ENCODE peak calls at places on chromosomes 7 and 10, in seven cellular contexts. G is small intestine; S is NCI-H2081; L is GM23248; Q is effector CD4-positive, alpha-beta T cell; K is fibroblast of the conjunctiva; Z is neural crest cell. I is an unnamed sample.

GRCh38 chr7:44383566-44383965 is 58.2 kb upstream of the CAMK2B start:
- DNase-seq in L (peak), K (peak), Z (no peak), G (no peak), S (no peak), Q (no peak), I (no peak)

GRCh38 chr7:114539575-114539974 is 125.0 kb downstream of the FOXP2 start:
- DNase-seq in Q (no peak), L (peak), S (peak), K (peak), Z (no peak), G (peak), I (no peak)

GRCh38 chr10:113139695-113140094 is 189.6 kb downstream of the TCF7L2 start:
- DNase-seq in Q (no peak), K (peak), G (no peak), L (peak), Z (no peak), S (no peak), I (no peak)

GRCh38 chr7:6653101-6653995 is 16.2 kb downstream of the ZNF316 start:
- DNase-seq in S (no peak), K (no peak), L (no peak), Z (no peak), G (no peak), Q (no peak), I (no peak)

GRCh38 chr10:84352251-84352842 is 24.0 kb downstream of the CCSER2 start:
- DNase-seq in L (peak), S (peak), K (no peak), G (peak), Q (peak), Z (peak), I (peak)

GRCh38 chr10:44394696-44395383 is 9.9 kb upstream of the CXCL12 start:
- DNase-seq in G (no peak), Q (no peak), Z (no peak), L (no peak), K (no peak), S (no peak), I (no peak)

GRCh38 chr10:86970152-86970886 is 2.0 kb downstream of the ADIRF start:
- DNase-seq in G (no peak), K (peak), S (no peak), Z (no peak), Q (no peak), L (peak), I (peak)

GRCh38 chr7:157622408-157623221 is 285.8 kb downstream of the DNAJB6 start:
- DNase-seq in K (no peak), Z (no peak), S (no peak), G (no peak), L (no peak), Q (no peak), I (no peak)

GRCh38 chr10:62005281-62005680 is 103.8 kb downstream of the ARID5B start:
- DNase-seq in L (peak), Q (no peak), Z (no peak), G (no peak), S (no peak), K (no peak), I (no peak)

I was measured in tibial nerve.